ENCODE peak calls at places on chromosomes 16 and 17, in ten cellular contexts. P is H9; Q is GM13976; Z is activated CD8-positive, alpha-beta T cell treated with anti-CD3 and anti-CD28 coated beads for 36 hours; U is nephron progenitor cell; N is neural progenitor cell; H is thoracic aorta; A is CD4-positive, alpha-beta T cell; O is H1; S is left ventricle myocardium inferior. X is an unnamed sample.

GRCh38 chr16:28202147-28202746 is 9.5 kb downstream of the XPO6 start:
- DNase-seq in P (no peak), Q (peak), Z (peak), U (no peak), N (no peak), H (no peak), A (no peak), O (no peak), S (no peak), X (peak)

GRCh38 chr17:44492706-44493272 is 10.4 kb downstream of the GPATCH8 start:
- DNase-seq in P (no peak), Q (no peak), Z (no peak), U (no peak), N (no peak), H (no peak), A (no peak), O (no peak), S (no peak), X (no peak)

GRCh38 chr17:47949951-47950350 is 7.7 kb downstream of the PRR15L start:
- DNase-seq in P (no peak), Q (no peak), Z (no peak), U (no peak), N (no peak), H (no peak), A (no peak), O (no peak), S (no peak), X (no peak)

GRCh38 chr16:72991645-72992044 is 56.3 kb downstream of the ZFHX3 start:
- DNase-seq in P (no peak), Q (no peak), Z (no peak), U (no peak), N (no peak), H (no peak), A (no peak), O (no peak), S (no peak), X (no peak)

GRCh38 chr16:67948015-67948414 is 4.1 kb upstream of the LCAT start:
- DNase-seq in P (no peak), Q (no peak), Z (no peak), U (no peak), N (no peak), H (no peak), A (no peak), O (no peak), S (no peak), X (no peak)

GRCh38 chr17:80219013-80219776 is 938 bp downstream of the SGSH start:
- DNase-seq in P (peak), Q (peak), Z (peak), U (no peak), N (no peak), H (peak), A (peak), O (no peak), S (peak), X (peak)

GRCh38 chr17:45308016-45308365 is 8.8 kb downstream of the MAP3K14 start:
- DNase-seq in P (no peak), Q (no peak), Z (no peak), U (no peak), N (no peak), H (no peak), A (no peak), O (no peak), S (no peak), X (no peak)

GRCh38 chr17:1039119-1039507 is 42.2 kb downstream of the TIMM22 start:
- DNase-seq in P (no peak), Q (no peak), Z (no peak), U (no peak), N (no peak), H (no peak), A (no peak), O (no peak), S (no peak), X (no peak)

GRCh38 chr16:77833906-77834599 is 45.7 kb downstream of the VAT1L start:
- DNase-seq in P (peak), Q (no peak), Z (no peak), U (no peak), N (peak), H (no peak), A (no peak), O (peak), S (no peak), X (no peak)

GRCh38 chr17:81722184-81723120 is 10.4 kb downstream of the SLC25A10 start:
- DNase-seq in P (no peak), Q (no peak), Z (no peak), U (no peak), N (no peak), H (no peak), A (no peak), O (no peak), S (no peak), X (no peak)

GRCh38 chr17:4119299-4119698 is 23.5 kb downstream of the ZZEF1 start:
- DNase-seq in P (no peak), Q (no peak), Z (no peak), U (no peak), N (no peak), H (no peak), A (no peak), O (no peak), S (no peak), X (no peak)

GRCh38 chr16:48291303-48291702 is 44.0 kb upstream of the ABCC11 start:
- DNase-seq in P (no peak), Q (no peak), Z (no peak), U (no peak), N (no peak), H (no peak), A (no peak), O (no peak), S (no peak), X (no peak)

GRCh38 chr17:7476951-7477350 is 2.5 kb downstream of the ZBTB4 start:
- DNase-seq in P (no peak), Q (no peak), Z (no peak), U (no peak), N (no peak), H (no peak), A (no peak), O (no peak), S (no peak), X (no peak)

GRCh38 chr16:64058685-64059084 is 1063.2 kb downstream of the CDH11 start:
- DNase-seq in P (no peak), Q (no peak), Z (no peak), U (no peak), N (no peak), H (no peak), A (no peak), O (no peak), S (no peak), X (no peak)

GRCh38 chr16:10949424-10949970 is 5.1 kb downstream of the CLEC16A start:
- DNase-seq in P (peak), Q (peak), Z (peak), U (peak), N (peak), H (no peak), A (peak), O (peak), S (no peak), X (no peak)

GRCh38 chr16:30065943-30066881 is 652 bp downstream of the ALDOA start:
- DNase-seq in P (no peak), Q (no peak), Z (peak), U (no peak), N (peak), H (no peak), A (no peak), O (no peak), S (no peak), X (no peak)

GRCh38 chr16:81238296-81239011 is at the start of gene BCO1:
- DNase-seq in P (peak), Q (no peak), Z (no peak), U (no peak), N (peak), H (no peak), A (no peak), O (no peak), S (no peak), X (no peak)

GRCh38 chr17:73562896-73563295 is 81.3 kb downstream of the SDK2 start:
- DNase-seq in P (no peak), Q (no peak), Z (no peak), U (no peak), N (no peak), H (no peak), A (no peak), O (no peak), S (no peak), X (no peak)

GRCh38 chr16:60811051-60811608 is 1225.1 kb downstream of the CDH8 start:
- DNase-seq in P (no peak), Q (no peak), Z (no peak), U (no peak), N (no peak), H (no peak), A (no peak), O (no peak), S (no peak), X (no peak)

GRCh38 chr17:36643086-36643685 is 41.8 kb downstream of the MRM1 start:
- DNase-seq in P (no peak), Q (no peak), Z (no peak), U (no peak), N (no peak), H (no peak), A (no peak), O (no peak), S (no peak), X (no peak)

GRCh38 chr16:4763791-4764190 is 3.2 kb downstream of the ZNF500 start:
- DNase-seq in P (no peak), Q (no peak), Z (no peak), U (no peak), N (no peak), H (no peak), A (no peak), O (no peak), S (no peak), X (no peak)

GRCh38 chr16:21001262-21001661 is 100.7 kb downstream of the LYRM1 start:
- DNase-seq in P (peak), Q (peak), Z (peak), U (peak), N (peak), H (no peak), A (no peak), O (no peak), S (no peak), X (peak)

GRCh38 chr17:71849783-71850768 is 270.7 kb upstream of the SOX9 start:
- DNase-seq in P (no peak), Q (no peak), Z (no peak), U (no peak), N (no peak), H (no peak), A (no peak), O (no peak), S (no peak), X (no peak)

GRCh38 chr17:51435171-51435552 is 174.8 kb downstream of the UTP18 start:
- DNase-seq in P (no peak), Q (no peak), Z (no peak), U (no peak), N (no peak), H (no peak), A (no peak), O (no peak), S (no peak), X (no peak)

GRCh38 chr16:83714286-83714685 is 93.5 kb upstream of the HSBP1 start:
- DNase-seq in P (no peak), Q (no peak), Z (no peak), U (no peak), N (no peak), H (no peak), A (no peak), O (no peak), S (no peak), X (no peak)

GRCh38 chr16:83715217-83715920 is 92.4 kb upstream of the HSBP1 start:
- DNase-seq in P (no peak), Q (no peak), Z (no peak), U (no peak), N (no peak), H (peak), A (no peak), O (no peak), S (no peak), X (no peak)

GRCh38 chr16:83717814-83718213 is 90.0 kb upstream of the HSBP1 start:
- DNase-seq in P (no peak), Q (no peak), Z (no peak), U (no peak), N (no peak), H (no peak), A (no peak), O (no peak), S (no peak), X (no peak)

GRCh38 chr16:83720213-83720612 is 87.6 kb upstream of the HSBP1 start:
- DNase-seq in P (no peak), Q (no peak), Z (no peak), U (no peak), N (no peak), H (no peak), A (no peak), O (no peak), S (no peak), X (no peak)

GRCh38 chr16:83717308-83717707 is 90.5 kb upstream of the HSBP1 start:
- DNase-seq in P (peak), Q (no peak), Z (no peak), U (no peak), N (peak), H (no peak), A (no peak), O (no peak), S (no peak), X (no peak)
- TF ChIP-seq CTCF in P (peak), Q (peak), Z (no peak), U (no peak), N (peak), H (no peak), A (no peak), O (peak), S (no peak), X (no peak)

DNA sequence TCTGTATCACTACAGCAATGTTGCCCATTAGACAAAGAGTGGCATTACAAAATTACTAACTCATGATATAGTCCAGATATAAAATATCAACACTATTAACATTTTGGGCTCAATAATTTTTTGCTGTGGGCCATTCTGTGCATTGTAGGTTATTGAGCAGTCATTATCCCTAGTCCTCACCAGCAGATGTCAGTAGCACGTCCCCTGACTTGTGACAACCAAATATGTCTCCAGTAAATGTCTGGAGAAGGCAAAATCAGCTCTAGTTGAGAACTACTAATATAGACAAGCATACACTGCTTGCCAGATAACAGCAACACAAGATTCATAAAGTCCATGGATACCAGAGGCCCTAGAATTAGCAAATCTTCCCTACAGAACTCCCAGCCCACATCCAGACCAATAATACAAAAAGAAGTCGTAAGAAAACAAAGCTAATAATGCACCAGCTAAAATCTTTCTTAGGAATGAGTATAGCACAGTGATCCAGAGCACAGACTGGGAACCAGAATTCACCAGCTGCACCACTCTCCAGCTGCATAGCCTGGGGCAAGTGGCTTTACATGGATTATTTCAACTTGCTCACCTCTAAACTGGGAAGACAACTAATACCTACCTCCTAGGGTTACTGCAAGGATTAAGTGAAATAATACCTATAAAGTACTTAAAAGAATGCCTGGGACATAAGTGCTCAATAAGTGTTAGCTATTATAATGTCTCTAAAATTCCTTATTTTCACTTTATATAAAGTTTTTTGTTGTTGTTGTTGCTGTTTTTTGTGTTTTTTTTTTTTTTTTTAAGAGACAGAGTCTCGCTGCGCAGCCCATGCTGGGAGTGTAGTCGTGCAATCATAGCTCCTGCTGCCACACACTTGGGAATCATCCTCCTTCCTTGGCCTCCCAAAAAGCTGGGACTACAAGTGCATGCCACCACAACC is 23.7 kb downstream of the HELZ start:
- DNase-seq in P (no peak), Q (peak), Z (peak), U (peak), N (peak), H (no peak), A (no peak), O (no peak), S (no peak), X (peak)
- TF ChIP-seq CTCF in P (peak), Q (peak), Z (peak), U (peak), N (peak), H (peak), A (peak), O (no peak), S (peak), X (peak)

DNA sequence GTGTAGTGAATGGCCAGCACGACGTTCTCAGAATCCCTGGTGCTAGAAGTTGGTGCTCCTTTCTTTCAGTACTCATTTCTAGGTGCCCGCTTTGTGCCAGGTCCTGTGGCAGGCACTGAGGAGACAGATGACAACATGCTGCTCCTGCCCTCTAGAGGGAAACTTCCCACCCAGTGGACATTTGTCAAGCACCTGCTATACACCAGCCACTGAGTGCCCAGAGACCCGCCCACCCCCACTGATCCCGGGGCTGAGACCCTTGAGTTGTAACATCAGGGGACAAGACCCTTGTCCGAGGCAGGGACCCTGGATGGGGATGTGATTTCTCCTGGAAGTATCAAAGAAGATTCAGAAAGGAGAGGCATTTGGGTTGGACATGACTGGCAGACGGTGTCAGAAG is 25.1 kb downstream of the UNC13D start:
- DNase-seq in P (no peak), Q (no peak), Z (no peak), U (no peak), N (no peak), H (no peak), A (no peak), O (no peak), S (no peak), X (no peak)
- TF ChIP-seq CTCF in P (no peak), Q (no peak), Z (no peak), U (no peak), N (no peak), H (no peak), A (no peak), O (no peak), S (no peak), X (peak)

GRCh38 chr17:50257574-50258224 is 16.6 kb upstream of the TMEM92 start:
- DNase-seq in P (peak), Q (peak), Z (no peak), U (no peak), N (no peak), H (no peak), A (no peak), O (no peak), S (no peak), X (peak)
- TF ChIP-seq CTCF in P (no peak), Q (no peak), Z (no peak), U (no peak), N (no peak), H (no peak), A (no peak), O (no peak), S (no peak), X (no peak)

DNA sequence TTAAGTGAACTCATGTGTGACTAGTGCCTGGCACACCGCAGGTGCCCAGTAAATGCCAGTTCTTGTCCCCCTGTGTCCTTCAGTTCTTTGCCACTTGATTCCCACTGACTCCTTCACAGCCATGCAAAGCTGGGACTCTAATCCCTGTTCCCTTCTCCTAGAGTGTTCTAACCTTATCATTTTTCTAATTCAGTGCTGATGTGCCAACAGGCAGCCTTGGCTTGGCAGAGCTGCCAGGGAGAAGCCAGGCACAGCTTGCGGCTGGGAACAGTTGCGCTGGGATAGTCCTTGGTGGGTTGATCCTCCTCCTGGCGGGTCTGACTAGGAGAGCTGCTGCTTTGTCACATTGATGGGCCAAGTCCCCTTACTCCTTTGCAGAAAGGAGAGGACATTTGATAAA is 654.2 kb downstream of the HS3ST4 start:
- DNase-seq in P (no peak), Q (no peak), Z (no peak), U (no peak), N (no peak), H (no peak), A (no peak), O (no peak), S (no peak), X (no peak)
- TF ChIP-seq CTCF in P (no peak), Q (no peak), Z (no peak), U (no peak), N (no peak), H (no peak), A (no peak), O (no peak), S (no peak), X (no peak)

GRCh38 chr17:17109896-17110295 is 67.6 kb downstream of the MPRIP start:
- DNase-seq in P (no peak), Q (no peak), Z (peak), U (no peak), N (no peak), H (no peak), A (no peak), O (no peak), S (no peak), X (no peak)

GRCh38 chr17:17107891-17108680 is 65.8 kb downstream of the MPRIP start:
- DNase-seq in P (no peak), Q (no peak), Z (peak), U (no peak), N (no peak), H (no peak), A (no peak), O (no peak), S (peak), X (no peak)

GRCh38 chr17:17108681-17109049 is 66.4 kb downstream of the MPRIP start:
- DNase-seq in P (no peak), Q (no peak), Z (no peak), U (no peak), N (no peak), H (no peak), A (no peak), O (no peak), S (peak), X (no peak)

GRCh38 chr17:17110520-17110919 is 68.3 kb downstream of the MPRIP start:
- DNase-seq in P (no peak), Q (no peak), Z (no peak), U (no peak), N (no peak), H (no peak), A (no peak), O (no peak), S (no peak), X (no peak)

GRCh38 chr17:17109231-17109630 is 67.0 kb downstream of the MPRIP start:
- DNase-seq in P (no peak), Q (no peak), Z (peak), U (no peak), N (no peak), H (no peak), A (no peak), O (no peak), S (peak), X (no peak)
- TF ChIP-seq CTCF in P (no peak), Q (peak), Z (no peak), U (no peak), N (no peak), H (no peak), A (no peak), O (no peak), S (peak), X (no peak)